ENCODE peak calls at places on chromosome 18, in five cellular contexts. L, V, Z, W and G are unnamed samples.

GRCh38 chr18:23824704-23825103 is 135.5 kb downstream of the LAMA3 start:
- DNase-seq in L (no peak), V (no peak), Z (no peak), W (no peak), G (no peak)

GRCh38 chr18:44778788-44779187 is 98.1 kb downstream of the SETBP1 start:
- DNase-seq in L (no peak), V (no peak), Z (no peak), W (no peak), G (no peak)

GRCh38 chr18:70981400-70982140 is 692.7 kb downstream of the SOCS6 start:
- DNase-seq in L (no peak), V (no peak), Z (no peak), W (no peak), G (no peak)

GRCh38 chr18:22836932-22837331 is 96.2 kb upstream of the RBBP8 start:
- DNase-seq in L (no peak), V (no peak), Z (no peak), W (no peak), G (no peak)

GRCh38 chr18:24003903-24004640 is 10.5 kb upstream of the TTC39C start:
- DNase-seq in L (no peak), V (no peak), Z (no peak), W (no peak), G (no peak)

GRCh38 chr18:79801641-79802040 is 3.9 kb downstream of the KCNG2 start:
- DNase-seq in L (no peak), V (no peak), Z (no peak), W (no peak), G (no peak)

GRCh38 chr18:46054956-46055831 is 16.9 kb downstream of the PSTPIP2 start:
- DNase-seq in L (no peak), V (no peak), Z (no peak), W (no peak), G (no peak)

GRCh38 chr18:55100817-55101457 is 141.7 kb upstream of the CCDC68 start:
- DNase-seq in L (no peak), V (no peak), Z (no peak), W (no peak), G (peak)

GRCh38 chr18:32711862-32712261 is 61.0 kb downstream of the KLHL14 start:
- DNase-seq in L (no peak), V (no peak), Z (no peak), W (no peak), G (no peak)

GRCh38 chr18:79897940-79898625 is 53.4 kb downstream of the SLC66A2 start:
- DNase-seq in L (no peak), V (no peak), Z (no peak), W (no peak), G (no peak)

GRCh38 chr18:78080081-78080480 is 830.4 kb downstream of the GALR1 start:
- DNase-seq in L (no peak), V (no peak), Z (no peak), W (no peak), G (no peak)

GRCh38 chr18:11392292-11392691 is 217.1 kb upstream of the SLC35G4 start:
- DNase-seq in L (no peak), V (no peak), Z (peak), W (no peak), G (peak)

GRCh38 chr18:58578321-58578720 is 50.6 kb downstream of the ALPK2 start:
- DNase-seq in L (no peak), V (no peak), Z (no peak), W (no peak), G (no peak)

GRCh38 chr18:70469916-70470315 is 181.1 kb downstream of the SOCS6 start:
- DNase-seq in L (no peak), V (no peak), Z (no peak), W (no peak), G (no peak)

GRCh38 chr18:63339920-63340484 is 20.4 kb upstream of the BCL2 start:
- DNase-seq in L (no peak), V (peak), Z (no peak), W (no peak), G (peak)

GRCh38 chr18:58263055-58263732 is 219.2 kb downstream of the NEDD4L start:
- DNase-seq in L (no peak), V (no peak), Z (no peak), W (no peak), G (peak)

GRCh38 chr18:37568671-37569070 is 3.1 kb upstream of the CELF4 start:
- DNase-seq in L (no peak), V (no peak), Z (no peak), W (no peak), G (no peak)

GRCh38 chr18:58671941-58672565 is 788 bp downstream of the MALT1 start:
- DNase-seq in L (no peak), V (no peak), Z (no peak), W (no peak), G (no peak)

GRCh38 chr18:46278481-46279465 is 174.6 kb downstream of the HAUS1 start:
- DNase-seq in L (no peak), V (no peak), Z (no peak), W (no peak), G (no peak)

GRCh38 chr18:39841133-39842041 is 2113.6 kb upstream of the PIK3C3 start:
- DNase-seq in L (peak), V (peak), Z (no peak), W (no peak), G (peak)

GRCh38 chr18:62914868-62915267 is 199.5 kb downstream of the PHLPP1 start:
- DNase-seq in L (no peak), V (no peak), Z (no peak), W (no peak), G (no peak)

GRCh38 chr18:21315741-21316187 is 73.7 kb downstream of the GREB1L start:
- DNase-seq in L (peak), V (peak), Z (no peak), W (no peak), G (peak)

GRCh38 chr18:13376841-13377351 is 158.3 kb downstream of the LDLRAD4 start:
- DNase-seq in L (no peak), V (no peak), Z (no peak), W (no peak), G (no peak)

GRCh38 chr18:28594034-28594433 is 417.1 kb upstream of the CDH2 start:
- DNase-seq in L (no peak), V (no peak), Z (no peak), W (no peak), G (peak)

GRCh38 chr18:54905629-54906028 is 53.6 kb downstream of the CCDC68 start:
- DNase-seq in L (no peak), V (no peak), Z (no peak), W (no peak), G (no peak)

GRCh38 chr18:44500820-44501670 is 179.6 kb upstream of the SETBP1 start:
- DNase-seq in L (no peak), V (no peak), Z (no peak), W (no peak), G (no peak)

GRCh38 chr18:50812834-50813233 is 7.0 kb downstream of the MRO start:
- DNase-seq in L (no peak), V (no peak), Z (no peak), W (no peak), G (no peak)

GRCh38 chr18:32907215-32907590 is 134.4 kb upstream of the KLHL14 start:
- DNase-seq in L (no peak), V (no peak), Z (no peak), W (no peak), G (no peak)

GRCh38 chr18:50638623-50639398 is 78.9 kb downstream of the MAPK4 start:
- DNase-seq in L (no peak), V (no peak), Z (no peak), W (no peak), G (no peak)

GRCh38 chr18:58962331-58962730 is 97.7 kb downstream of the ZNF532 start:
- DNase-seq in L (no peak), V (no peak), Z (no peak), W (no peak), G (no peak)

GRCh38 chr18:53946561-53946960 is 277.9 kb downstream of the MBD2 start:
- DNase-seq in L (no peak), V (no peak), Z (no peak), W (no peak), G (no peak)

GRCh38 chr18:13159579-13159978 is 59.0 kb upstream of the LDLRAD4 start:
- DNase-seq in L (no peak), V (peak), Z (peak), W (no peak), G (peak)

GRCh38 chr18:61892683-61893303 is at the start of gene RNF152:
- DNase-seq in L (no peak), V (no peak), Z (no peak), W (no peak), G (no peak)

GRCh38 chr18:28043631-28044030 is 133.3 kb downstream of the CDH2 start:
- DNase-seq in L (no peak), V (no peak), Z (no peak), W (no peak), G (no peak)

GRCh38 chr18:80188643-80189010 is 58.7 kb downstream of the PARD6G start:
- DNase-seq in L (no peak), V (no peak), Z (no peak), W (no peak), G (no peak)

GRCh38 chr18:13584826-13585225 is 141.5 kb downstream of the FAM210A start:
- DNase-seq in L (no peak), V (no peak), Z (no peak), W (no peak), G (no peak)

GRCh38 chr18:532632-533031 is 32.1 kb upstream of the COLEC12 start:
- DNase-seq in L (no peak), V (no peak), Z (no peak), W (no peak), G (no peak)

GRCh38 chr18:57078614-57079013 is 68.3 kb upstream of the BOD1L2 start:
- DNase-seq in L (no peak), V (no peak), Z (no peak), W (no peak), G (no peak)

GRCh38 chr18:57075716-57076400 is 71.0 kb upstream of the BOD1L2 start:
- DNase-seq in L (no peak), V (no peak), Z (no peak), W (no peak), G (no peak)

GRCh38 chr18:57080479-57080878 is 66.4 kb upstream of the BOD1L2 start:
- DNase-seq in L (no peak), V (no peak), Z (no peak), W (no peak), G (no peak)

GRCh38 chr18:57077005-57077735 is 69.7 kb upstream of the BOD1L2 start:
- DNase-seq in L (no peak), V (no peak), Z (no peak), W (no peak), G (no peak)

DNA sequence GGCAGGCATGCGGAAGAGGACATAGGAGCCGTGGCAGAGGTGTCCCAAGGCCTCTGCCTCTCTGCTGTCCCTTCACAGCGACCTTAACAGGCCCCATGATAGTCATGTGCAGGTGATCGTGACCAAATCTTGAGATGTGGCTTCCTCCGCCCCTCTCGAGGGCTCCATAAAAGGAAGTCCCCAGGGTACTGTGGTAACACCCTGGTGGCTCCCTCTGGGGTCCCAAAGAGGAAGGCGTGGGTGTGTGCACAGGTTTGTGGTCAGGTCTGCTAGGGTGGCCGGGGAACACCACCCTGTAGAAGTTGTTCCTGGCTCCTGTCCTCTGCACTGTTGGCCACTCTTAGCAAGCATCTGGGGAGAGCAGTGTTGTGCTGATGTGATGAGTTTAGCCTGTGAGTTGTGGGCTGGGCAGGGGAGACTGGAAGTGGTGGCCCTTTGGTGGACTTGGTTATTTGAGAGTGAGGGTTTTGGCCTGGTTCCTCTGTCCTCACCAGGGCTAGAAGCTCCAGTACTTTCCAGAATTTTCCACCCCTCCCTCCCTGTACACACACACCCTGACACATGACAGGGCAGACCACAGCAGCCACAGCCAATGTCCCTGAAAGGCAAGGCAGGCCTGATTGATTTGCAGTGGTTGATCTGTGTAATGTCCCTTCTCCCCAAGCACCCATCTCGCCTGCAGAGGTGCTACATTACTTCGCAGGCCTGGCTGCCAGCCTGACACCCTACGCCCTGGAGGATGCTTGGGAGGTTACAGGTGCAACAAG is 68.9 kb upstream of the BOD1L2 start:
- DNase-seq in L (no peak), V (no peak), Z (no peak), W (peak), G (no peak)
- TF ChIP-seq ZNF274 in L (no peak), V (no peak), Z (no peak), W (no peak), G (no peak)

DNA sequence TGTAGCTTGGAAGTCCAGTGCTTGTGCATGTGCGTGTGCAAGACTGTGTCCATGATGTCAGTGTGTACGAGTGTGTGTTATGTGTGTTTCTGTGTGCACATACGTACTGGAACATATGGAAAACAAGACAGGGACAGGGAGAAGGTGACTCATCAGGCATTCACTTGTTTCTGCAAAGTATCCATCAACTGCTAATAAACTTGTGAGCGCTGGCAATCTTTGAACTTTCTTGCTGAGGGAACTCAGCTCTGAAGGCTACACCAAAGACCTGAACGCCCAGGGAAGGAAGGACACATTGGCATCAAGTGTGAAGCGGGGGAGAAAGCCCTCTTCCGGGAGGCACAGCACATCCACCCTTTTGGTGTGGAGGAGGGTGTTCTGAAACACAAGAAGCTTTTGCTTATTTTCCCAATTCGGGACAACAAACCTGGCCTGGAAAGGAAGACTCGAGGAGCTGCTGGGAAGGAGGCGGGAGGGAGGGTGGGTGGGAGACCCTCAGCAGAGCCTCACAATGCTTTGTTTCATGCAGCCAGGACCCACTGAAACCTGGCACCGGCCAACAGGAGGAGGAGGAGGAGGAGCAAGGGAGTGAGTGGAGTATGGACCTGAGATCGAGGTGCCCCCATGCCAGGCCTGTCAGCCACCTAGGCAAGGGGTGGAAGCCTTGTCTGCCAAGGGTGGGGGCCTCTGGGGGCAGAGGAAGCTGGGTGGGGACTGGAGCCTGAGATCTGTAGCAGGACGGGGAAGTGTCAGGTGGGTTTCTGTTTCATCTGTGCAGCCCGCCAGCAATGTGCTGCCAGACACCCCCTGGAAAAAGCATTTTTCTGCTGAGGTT is 26.8 kb downstream of the SMAD7 start:
- DNase-seq in L (no peak), V (no peak), Z (no peak), W (no peak), G (no peak)
- TF ChIP-seq POLR2AphosphoS5 in L (no peak), V (no peak), Z (no peak), W (no peak), G (no peak)

DNA sequence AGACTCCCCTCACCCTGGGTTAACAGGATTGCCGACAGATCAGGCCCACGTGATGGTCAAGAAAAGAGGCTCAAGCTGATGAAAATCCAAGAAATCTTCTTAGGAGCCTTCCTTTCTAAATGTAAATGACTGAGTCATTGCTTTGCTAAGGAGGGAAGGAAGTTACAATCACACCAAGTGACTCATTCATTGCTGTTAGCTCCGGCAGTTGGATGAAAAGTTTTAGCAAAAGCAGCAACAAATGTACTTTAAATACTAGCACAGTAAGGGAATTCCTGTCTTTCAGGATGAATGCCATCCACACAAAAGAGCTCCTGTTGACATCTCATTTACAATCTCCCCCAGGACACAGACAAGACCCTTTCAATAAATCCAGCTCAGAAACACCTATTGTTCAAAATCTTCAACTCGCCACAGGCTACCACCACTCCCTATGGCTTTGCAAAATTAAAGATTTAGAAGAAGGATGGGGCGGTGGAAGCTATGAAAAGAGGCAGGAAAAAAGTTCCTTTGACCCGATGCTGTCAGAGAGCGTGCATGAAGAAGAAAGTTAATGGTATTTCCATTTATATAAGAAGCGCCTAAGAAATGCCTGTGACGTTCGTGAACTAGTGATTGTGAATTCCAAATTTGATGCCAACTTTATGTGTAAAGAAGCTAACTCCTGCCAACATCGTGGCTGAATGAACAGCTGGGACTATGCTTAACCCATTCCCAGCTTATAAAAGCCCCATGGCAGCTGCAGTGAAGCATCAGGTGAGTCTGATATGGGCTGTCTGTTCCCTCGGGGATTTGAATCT is 153.7 kb downstream of the TGIF1 start:
- DNase-seq in L (peak), V (peak), Z (peak), W (no peak), G (peak)
- TF ChIP-seq ZNF274 in L (no peak), V (no peak), Z (no peak), W (no peak), G (no peak)

GRCh38 chr18:76149728-76150127 is 345.3 kb downstream of the ZNF516 start:
- DNase-seq in L (no peak), V (no peak), Z (no peak), W (no peak), G (no peak)

GRCh38 chr18:76149284-76149683 is 345.8 kb downstream of the ZNF516 start:
- DNase-seq in L (no peak), V (no peak), Z (no peak), W (no peak), G (no peak)

GRCh38 chr18:76144844-76145243 is 350.2 kb downstream of the ZNF516 start:
- DNase-seq in L (no peak), V (no peak), Z (no peak), W (no peak), G (no peak)

GRCh38 chr18:76145506-76145905 is 349.5 kb downstream of the ZNF516 start:
- DNase-seq in L (no peak), V (no peak), Z (no peak), W (no peak), G (no peak)

GRCh38 chr18:76145968-76146367 is 349.1 kb downstream of the ZNF516 start:
- DNase-seq in L (no peak), V (no peak), Z (no peak), W (no peak), G (no peak)
- TF ChIP-seq POLR2AphosphoS5 in L (no peak), V (no peak), Z (no peak), W (no peak), G (no peak)

GRCh38 chr18:48934708-48935432 is 15.9 kb downstream of the SMAD7 start:
- DNase-seq in L (no peak), V (no peak), Z (no peak), W (peak), G (no peak)

GRCh38 chr18:48934400-48934707 is 16.4 kb downstream of the SMAD7 start:
- DNase-seq in L (no peak), V (no peak), Z (no peak), W (no peak), G (no peak)

GRCh38 chr18:48932822-48933510 is 17.8 kb downstream of the SMAD7 start:
- DNase-seq in L (no peak), V (no peak), Z (peak), W (no peak), G (no peak)

GRCh38 chr18:48932462-48932818 is 18.3 kb downstream of the SMAD7 start:
- DNase-seq in L (no peak), V (no peak), Z (no peak), W (no peak), G (no peak)

GRCh38 chr18:48933578-48934399 is 17.0 kb downstream of the SMAD7 start:
- DNase-seq in L (no peak), V (no peak), Z (no peak), W (no peak), G (no peak)
- TF ChIP-seq ZNF274 in L (no peak), V (no peak), Z (no peak), W (no peak), G (no peak)

GRCh38 chr18:74514860-74515495 is 18.8 kb downstream of the CNDP2 start:
- DNase-seq in L (no peak), V (no peak), Z (no peak), W (no peak), G (no peak)
- TF ChIP-seq POLR2AphosphoS5 in L (no peak), V (no peak), Z (no peak), W (no peak), G (no peak)

GRCh38 chr18:8601277-8602032 is 7.8 kb upstream of the RAB12 start:
- DNase-seq in L (no peak), V (no peak), Z (no peak), W (peak), G (no peak)
- TF ChIP-seq ZNF274 in L (no peak), V (no peak), Z (no peak), W (no peak), G (no peak)

GRCh38 chr18:7485616-7486015 is 81.5 kb upstream of the PTPRM start:
- DNase-seq in L (no peak), V (no peak), Z (no peak), W (no peak), G (no peak)

GRCh38 chr18:7476386-7476785 is 90.7 kb upstream of the PTPRM start:
- DNase-seq in L (no peak), V (no peak), Z (no peak), W (no peak), G (no peak)

GRCh38 chr18:7480853-7481252 is 86.3 kb upstream of the PTPRM start:
- DNase-seq in L (no peak), V (no peak), Z (no peak), W (no peak), G (no peak)

GRCh38 chr18:7482342-7482741 is 84.8 kb upstream of the PTPRM start:
- DNase-seq in L (no peak), V (no peak), Z (no peak), W (no peak), G (no peak)

GRCh38 chr18:7479756-7480155 is 87.4 kb upstream of the PTPRM start:
- DNase-seq in L (no peak), V (no peak), Z (no peak), W (no peak), G (no peak)
- TF ChIP-seq POLR2AphosphoS5 in L (no peak), V (no peak), Z (no peak), W (no peak), G (no peak)